ENCODE peak calls at places on chromosomes 11 and 22, in seven cellular contexts. A is EL; X is A549; K is activated CD8-positive, alpha-beta T cell treated with anti-CD3 and anti-CD28 coated beads, Interleukin-2, amount 10 ng/mL, durations not matched to agents 7 days and 5 days; O is colonic mucosa; J is K562; M is CD4-positive, CD25-positive, alpha-beta regulatory T cell. N is an unnamed sample.
A peak's percentile ranks its signal among the peaks of the same experiment; 100 is the strongest.

GRCh38 chr11:116492600-116492999 is 280.2 kb downstream of the BUD13 start:
- DNase-seq in X (no peak), A (no peak), J (no peak), M (no peak), O (no peak), K (no peak), N (no peak)

GRCh38 chr11:124753624-124754023 is 1.6 kb upstream of the VSIG2 start:
- DNase-seq in M (no peak), X (no peak), O (no peak), J (no peak), A (no peak), K (no peak), N (no peak)

GRCh38 chr11:6864436-6864835 is 1.6 kb downstream of the OR10A2 start:
- DNase-seq in M (no peak), K (no peak), O (no peak), J (no peak), X (no peak), A (peak; percentile 33), N (no peak)

GRCh38 chr11:74397531-74398243 is 546 bp downstream of the PGM2L1 start:
- DNase-seq in M (peak; percentile 37), J (peak; percentile 36), K (peak; percentile 61), A (peak; percentile 30), O (peak; percentile 68), X (peak; percentile 86), N (peak; percentile 62)

GRCh38 chr11:133898770-133899115 is 53.4 kb upstream of the SPATA19 start:
- DNase-seq in A (no peak), K (no peak), O (no peak), J (no peak), X (no peak), M (no peak), N (no peak)

GRCh38 chr11:127994736-127995135 is 592.6 kb downstream of the ETS1 start:
- DNase-seq in K (no peak), J (no peak), X (no peak), O (no peak), A (peak; percentile 74), M (no peak), N (no peak)

GRCh38 chr11:119335655-119336543 is 1.6 kb downstream of the RNF26 start:
- DNase-seq in K (no peak), J (no peak), M (no peak), O (no peak), A (no peak), X (no peak), N (no peak)

GRCh38 chr11:77030834-77031414 is 3.3 kb upstream of the B3GNT6 start:
- DNase-seq in K (no peak), J (no peak), O (peak; percentile 15), A (no peak), X (no peak), M (no peak), N (no peak)

GRCh38 chr11:35702126-35702525 is 39.6 kb downstream of the TRIM44 start:
- DNase-seq in K (no peak), A (no peak), M (no peak), X (no peak), J (no peak), O (no peak), N (no peak)

GRCh38 chr11:65577756-65578109 is 1.9 kb downstream of the EHBP1L1 start:
- DNase-seq in K (no peak), M (no peak), A (no peak), J (no peak), X (no peak), O (no peak), N (no peak)

GRCh38 chr22:50612715-50613221 is 12.2 kb downstream of the MAPK8IP2 start:
- DNase-seq in O (peak; percentile 71), K (no peak), J (peak; percentile 88), M (no peak), X (no peak), A (no peak), N (no peak)

GRCh38 chr11:11016123-11016522 is 158.3 kb upstream of the ZBED5 start:
- DNase-seq in A (no peak), K (no peak), X (no peak), J (no peak), O (no peak), M (no peak), N (no peak)

GRCh38 chr11:117908959-117909610 is 20.1 kb downstream of the TMPRSS13 start:
- DNase-seq in K (no peak), A (no peak), X (no peak), O (no peak), J (no peak), M (no peak), N (no peak)

GRCh38 chr11:105466582-105467228 is 143.2 kb upstream of the GRIA4 start:
- DNase-seq in K (no peak), X (no peak), M (no peak), A (peak; percentile 76), J (no peak), O (no peak), N (peak; percentile 13)

GRCh38 chr11:96203567-96204365 is 139.2 kb downstream of the MAML2 start:
- DNase-seq in J (no peak), K (no peak), X (no peak), A (no peak), O (no peak), M (no peak), N (no peak)

GRCh38 chr11:92827132-92827531 is 142.3 kb upstream of the MTNR1B start:
- DNase-seq in X (no peak), M (no peak), O (no peak), A (no peak), K (no peak), J (no peak), N (no peak)

GRCh38 chr22:28962042-28962554 is 78.7 kb downstream of the ZNRF3 start:
- DNase-seq in J (no peak), K (no peak), X (no peak), O (no peak), A (no peak), M (no peak), N (no peak)

GRCh38 chr11:3840870-3841425 is at the start of gene RHOG:
- DNase-seq in A (no peak), X (peak; percentile 80), K (no peak), J (peak; percentile 92), O (peak; percentile 88), M (peak; percentile 67), N (peak; percentile 71)

GRCh38 chr22:50319503-50319951 is 7.3 kb downstream of the DENND6B start:
- DNase-seq in O (no peak), K (no peak), M (no peak), J (no peak), A (no peak), X (no peak), N (no peak)

GRCh38 chr22:45529097-45529496 is 26.4 kb downstream of the FBLN1 start:
- DNase-seq in K (no peak), J (no peak), A (no peak), O (no peak), M (no peak), X (no peak), N (no peak)

GRCh38 chr11:85088286-85088685 is 538.9 kb downstream of the DLG2 start:
- DNase-seq in J (no peak), K (no peak), X (no peak), A (peak; percentile 25), M (no peak), O (no peak), N (no peak)

GRCh38 chr11:125591659-125592304 is 870 bp upstream of the STT3A start:
- DNase-seq in A (peak; percentile 46), O (peak; percentile 47), K (peak; percentile 54), X (peak; percentile 10), M (peak; percentile 18), J (peak; percentile 42), N (peak; percentile 53)

N was measured in NCI-H345.